ENCODE peak calls at places on chromosomes 3 and 15, in nine cellular contexts. One of them, this sample, is unnamed. For H3K4me1, the result is how much of the 10 kb centered on the place peaks cover.

GRCh38 chr3:16484216-16484615 is 29.3 kb downstream of the RFTN1 start:
- DNase-seq in lower lobe of right lung: no peak
- DNase-seq in fibroblast of lung: peak
- DNase-seq in keratinocyte: no peak
- DNase-seq in cardiac muscle cell: peak
- DNase-seq in adrenal gland: peak
- DNase-seq in mammary epithelial cell: no peak
- DNase-seq in right atrium auricular region: no peak
- DNase-seq in PC-3: no peak
- DNase-seq in this sample: no peak

GRCh38 chr3:71066849-71067261 is 516.7 kb downstream of the FOXP1 start:
- DNase-seq in lower lobe of right lung: no peak
- DNase-seq in cardiac muscle cell: peak
- DNase-seq in PC-3: peak
- DNase-seq in mammary epithelial cell: peak
- DNase-seq in fibroblast of lung: peak
- DNase-seq in keratinocyte: no peak
- DNase-seq in adrenal gland: no peak
- DNase-seq in right atrium auricular region: peak
- DNase-seq in this sample: no peak

GRCh38 chr3:168812234-168812633 is 716.5 kb upstream of the GOLIM4 start:
- DNase-seq in mammary epithelial cell: no peak
- DNase-seq in right atrium auricular region: no peak
- DNase-seq in adrenal gland: no peak
- DNase-seq in keratinocyte: no peak
- DNase-seq in PC-3: no peak
- DNase-seq in lower lobe of right lung: no peak
- DNase-seq in cardiac muscle cell: no peak
- DNase-seq in fibroblast of lung: peak
- DNase-seq in this sample: no peak

GRCh38 chr3:141370065-141370533 is 1.8 kb downstream of the ZBTB38 start:
- DNase-seq in PC-3: peak
- DNase-seq in right atrium auricular region: peak
- DNase-seq in adrenal gland: peak
- DNase-seq in cardiac muscle cell: peak
- DNase-seq in keratinocyte: no peak
- DNase-seq in fibroblast of lung: peak
- DNase-seq in lower lobe of right lung: no peak
- DNase-seq in mammary epithelial cell: peak
- DNase-seq in this sample: peak

GRCh38 chr3:15808679-15809078 is 10.9 kb upstream of the ANKRD28 start:
- DNase-seq in mammary epithelial cell: no peak
- DNase-seq in right atrium auricular region: no peak
- DNase-seq in PC-3: no peak
- DNase-seq in lower lobe of right lung: no peak
- DNase-seq in fibroblast of lung: no peak
- DNase-seq in cardiac muscle cell: no peak
- DNase-seq in keratinocyte: no peak
- DNase-seq in adrenal gland: no peak
- DNase-seq in this sample: no peak

GRCh38 chr3:23508464-23508863 is 297.3 kb upstream of the UBE2E1 start:
- DNase-seq in keratinocyte: no peak
- DNase-seq in cardiac muscle cell: no peak
- DNase-seq in right atrium auricular region: no peak
- DNase-seq in fibroblast of lung: no peak
- DNase-seq in PC-3: peak
- DNase-seq in mammary epithelial cell: no peak
- DNase-seq in adrenal gland: no peak
- DNase-seq in lower lobe of right lung: no peak
- DNase-seq in this sample: no peak

GRCh38 chr3:109257269-109257668 is 59.0 kb downstream of the DPPA2 start:
- DNase-seq in PC-3: peak
- DNase-seq in lower lobe of right lung: no peak
- DNase-seq in fibroblast of lung: peak
- DNase-seq in adrenal gland: peak
- DNase-seq in mammary epithelial cell: no peak
- DNase-seq in cardiac muscle cell: peak
- DNase-seq in keratinocyte: no peak
- DNase-seq in right atrium auricular region: no peak
- DNase-seq in this sample: no peak

GRCh38 chr3:16801698-16802097 is 83.1 kb upstream of the PLCL2 start:
- DNase-seq in mammary epithelial cell: no peak
- DNase-seq in lower lobe of right lung: no peak
- DNase-seq in cardiac muscle cell: peak
- DNase-seq in right atrium auricular region: no peak
- DNase-seq in PC-3: no peak
- DNase-seq in adrenal gland: no peak
- DNase-seq in keratinocyte: no peak
- DNase-seq in fibroblast of lung: no peak
- DNase-seq in this sample: no peak

GRCh38 chr15:32781781-32782180 is 64.0 kb downstream of the GREM1 start:
- DNase-seq in adrenal gland: no peak
- DNase-seq in mammary epithelial cell: no peak
- DNase-seq in PC-3: no peak
- DNase-seq in right atrium auricular region: no peak
- DNase-seq in lower lobe of right lung: no peak
- DNase-seq in fibroblast of lung: no peak
- DNase-seq in cardiac muscle cell: no peak
- DNase-seq in keratinocyte: no peak
- DNase-seq in this sample: no peak

GRCh38 chr15:62904041-62904440 is 138.5 kb upstream of the TPM1 start:
- DNase-seq in cardiac muscle cell: no peak
- DNase-seq in keratinocyte: no peak
- DNase-seq in lower lobe of right lung: no peak
- DNase-seq in right atrium auricular region: no peak
- DNase-seq in PC-3: no peak
- DNase-seq in adrenal gland: no peak
- DNase-seq in fibroblast of lung: no peak
- DNase-seq in mammary epithelial cell: no peak
- DNase-seq in this sample: no peak

GRCh38 chr3:127165036-127165435 is 27.9 kb upstream of the PRR23E start:
- DNase-seq in keratinocyte: no peak
- DNase-seq in adrenal gland: no peak
- DNase-seq in mammary epithelial cell: no peak
- DNase-seq in right atrium auricular region: no peak
- DNase-seq in PC-3: no peak
- DNase-seq in fibroblast of lung: no peak
- DNase-seq in cardiac muscle cell: no peak
- DNase-seq in lower lobe of right lung: no peak
- DNase-seq in this sample: no peak

GRCh38 chr3:152718810-152719209 is 116.1 kb upstream of the P2RY1 start:
- DNase-seq in keratinocyte: no peak
- DNase-seq in cardiac muscle cell: peak
- DNase-seq in PC-3: no peak
- DNase-seq in fibroblast of lung: peak
- DNase-seq in mammary epithelial cell: peak
- DNase-seq in adrenal gland: no peak
- DNase-seq in lower lobe of right lung: no peak
- DNase-seq in right atrium auricular region: no peak
- DNase-seq in this sample: no peak

GRCh38 chr3:148309390-148310035 is 388.2 kb upstream of the AGTR1 start:
- DNase-seq in keratinocyte: no peak
- DNase-seq in right atrium auricular region: no peak
- DNase-seq in fibroblast of lung: peak
- DNase-seq in PC-3: peak
- DNase-seq in adrenal gland: peak
- DNase-seq in lower lobe of right lung: no peak
- DNase-seq in cardiac muscle cell: peak
- DNase-seq in mammary epithelial cell: peak
- DNase-seq in this sample: peak

GRCh38 chr3:37969601-37970100 is 20.9 kb upstream of the VILL start:
- DNase-seq in fibroblast of lung: no peak
- DNase-seq in keratinocyte: no peak
- DNase-seq in adrenal gland: no peak
- DNase-seq in PC-3: no peak
- DNase-seq in right atrium auricular region: no peak
- DNase-seq in cardiac muscle cell: no peak
- DNase-seq in mammary epithelial cell: no peak
- DNase-seq in lower lobe of right lung: no peak
- DNase-seq in this sample: no peak

GRCh38 chr3:77207753-77208152 is 167.9 kb downstream of the ROBO2 start:
- DNase-seq in adrenal gland: no peak
- DNase-seq in keratinocyte: no peak
- DNase-seq in fibroblast of lung: no peak
- DNase-seq in mammary epithelial cell: no peak
- DNase-seq in PC-3: no peak
- DNase-seq in lower lobe of right lung: no peak
- DNase-seq in right atrium auricular region: no peak
- DNase-seq in cardiac muscle cell: no peak
- DNase-seq in this sample: no peak

GRCh38 chr3:23444386-23444785 is 241.3 kb downstream of the UBE2E2 start:
- DNase-seq in cardiac muscle cell: no peak
- DNase-seq in adrenal gland: no peak
- DNase-seq in PC-3: no peak
- DNase-seq in keratinocyte: no peak
- DNase-seq in fibroblast of lung: no peak
- DNase-seq in right atrium auricular region: no peak
- DNase-seq in mammary epithelial cell: no peak
- DNase-seq in lower lobe of right lung: no peak
- DNase-seq in this sample: no peak

GRCh38 chr3:34793066-34793465 is 846.3 kb upstream of the ARPP21 start:
- DNase-seq in cardiac muscle cell: no peak
- DNase-seq in lower lobe of right lung: no peak
- DNase-seq in PC-3: no peak
- DNase-seq in keratinocyte: no peak
- DNase-seq in right atrium auricular region: no peak
- DNase-seq in fibroblast of lung: no peak
- DNase-seq in adrenal gland: no peak
- DNase-seq in mammary epithelial cell: no peak
- DNase-seq in this sample: no peak

DNA sequence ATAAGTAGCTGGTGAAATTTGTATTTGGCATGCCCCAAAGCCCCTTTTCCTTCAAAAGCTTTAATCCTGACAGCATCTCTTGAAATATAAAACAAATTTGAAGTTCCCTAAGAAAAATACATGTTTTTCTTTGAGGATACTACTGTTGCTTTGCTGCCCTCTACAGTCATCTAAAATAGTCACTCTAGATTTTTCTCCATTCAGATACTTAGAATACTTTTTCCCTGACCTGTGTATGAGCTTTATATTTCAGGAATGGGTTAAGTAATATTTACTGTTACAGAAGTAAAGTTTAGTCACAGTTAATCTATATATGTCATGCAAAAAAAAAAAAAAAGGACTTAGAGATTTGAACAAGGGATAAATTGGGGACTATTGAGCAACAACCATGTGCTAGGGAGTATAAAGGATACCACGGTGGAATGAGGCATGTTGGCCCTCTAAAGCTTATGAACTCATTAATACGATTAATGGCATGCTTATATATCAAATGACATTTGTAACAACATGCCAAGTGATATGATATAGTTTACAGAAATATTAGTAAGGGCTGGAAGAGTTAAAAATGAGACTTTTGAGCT is 8.8 kb downstream of the NECTIN3 start:
- DNase-seq in right atrium auricular region: no peak
- DNase-seq in lower lobe of right lung: no peak
- DNase-seq in cardiac muscle cell: peak
- DNase-seq in adrenal gland: no peak
- DNase-seq in mammary epithelial cell: peak
- DNase-seq in keratinocyte: no peak
- DNase-seq in PC-3: peak
- DNase-seq in fibroblast of lung: peak
- DNase-seq in this sample: no peak
- H3K4me1 ChIP-seq in right atrium auricular region: under half
- H3K4me1 ChIP-seq in lower lobe of right lung: under half
- H3K4me1 ChIP-seq in cardiac muscle cell: under half
- H3K4me1 ChIP-seq in adrenal gland: under half
- H3K4me1 ChIP-seq in mammary epithelial cell: under half
- H3K4me1 ChIP-seq in keratinocyte: under half
- H3K4me1 ChIP-seq in PC-3: under half
- H3K4me1 ChIP-seq in fibroblast of lung: under half
- H3K4me1 ChIP-seq in this sample: under half

DNA sequence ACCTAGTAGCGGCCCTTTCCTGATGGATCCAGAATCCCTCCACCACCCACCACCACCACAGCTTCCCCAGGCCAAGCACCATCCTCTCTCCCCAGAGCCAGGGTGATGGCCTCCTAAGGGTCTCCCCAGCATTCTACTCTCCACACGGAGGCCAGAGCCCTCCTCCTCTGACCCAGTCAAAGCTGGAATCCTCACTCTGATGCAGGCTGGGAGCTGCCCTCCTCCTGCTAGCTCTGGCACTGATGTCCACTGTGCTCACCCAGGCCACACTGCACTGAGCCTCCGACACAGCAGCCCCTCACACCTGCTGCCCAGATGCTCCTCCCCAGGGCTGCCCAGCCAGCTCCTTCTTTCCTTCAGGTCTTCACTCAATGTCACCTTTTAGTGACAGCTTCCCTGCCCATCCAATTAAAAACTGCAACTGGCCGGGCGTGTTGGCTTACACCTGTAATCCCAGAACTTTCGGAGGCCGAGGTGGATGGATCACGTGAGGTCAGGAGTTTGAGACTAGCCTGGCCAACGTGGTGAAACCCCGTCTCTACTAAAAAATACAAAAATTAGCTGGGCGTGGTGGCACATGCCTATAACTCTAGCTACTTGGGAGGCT is 21.0 kb downstream of the XXYLT1 start:
- DNase-seq in mammary epithelial cell: no peak
- DNase-seq in right atrium auricular region: peak
- DNase-seq in adrenal gland: no peak
- DNase-seq in lower lobe of right lung: no peak
- DNase-seq in fibroblast of lung: no peak
- DNase-seq in keratinocyte: no peak
- DNase-seq in PC-3: no peak
- DNase-seq in cardiac muscle cell: no peak
- DNase-seq in this sample: no peak
- H3K4me1 ChIP-seq in mammary epithelial cell: under half
- H3K4me1 ChIP-seq in right atrium auricular region: under half
- H3K4me1 ChIP-seq in adrenal gland: under half
- H3K4me1 ChIP-seq in lower lobe of right lung: under half
- H3K4me1 ChIP-seq in fibroblast of lung: under half
- H3K4me1 ChIP-seq in keratinocyte: under half
- H3K4me1 ChIP-seq in PC-3: under half
- H3K4me1 ChIP-seq in cardiac muscle cell: under half
- H3K4me1 ChIP-seq in this sample: under half

GRCh38 chr15:70088887-70089691 is 8.6 kb downstream of the TLE3 start:
- DNase-seq in fibroblast of lung: peak
- DNase-seq in cardiac muscle cell: peak
- DNase-seq in mammary epithelial cell: no peak
- DNase-seq in right atrium auricular region: no peak
- DNase-seq in adrenal gland: no peak
- DNase-seq in lower lobe of right lung: no peak
- DNase-seq in keratinocyte: no peak
- DNase-seq in PC-3: no peak
- DNase-seq in this sample: no peak
- H3K4me1 ChIP-seq in fibroblast of lung: under half
- H3K4me1 ChIP-seq in cardiac muscle cell: under half
- H3K4me1 ChIP-seq in mammary epithelial cell: under half
- H3K4me1 ChIP-seq in right atrium auricular region: under half
- H3K4me1 ChIP-seq in adrenal gland: under half
- H3K4me1 ChIP-seq in lower lobe of right lung: half or more
- H3K4me1 ChIP-seq in keratinocyte: under half
- H3K4me1 ChIP-seq in PC-3: under half
- H3K4me1 ChIP-seq in this sample: half or more

DNA sequence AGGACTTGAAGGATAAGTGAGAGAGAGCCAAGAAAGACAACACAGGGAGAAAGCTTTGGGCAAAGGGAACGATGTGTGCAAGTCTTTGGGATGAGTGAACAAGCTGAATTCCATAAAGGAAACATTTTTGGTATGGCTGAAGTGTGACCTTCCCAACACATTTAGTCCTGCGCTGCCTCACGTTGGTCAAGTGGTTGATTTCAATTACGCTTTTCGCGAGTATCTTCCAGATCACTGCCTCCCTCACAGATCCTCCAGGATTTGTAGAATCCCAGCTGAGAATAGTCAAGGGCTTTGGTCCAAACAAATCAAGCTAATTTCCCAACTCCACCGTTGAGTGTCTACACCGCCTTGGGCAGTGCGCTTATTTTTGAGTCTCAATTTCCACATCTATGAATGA is 338.4 kb upstream of the ADAMTS9 start:
- DNase-seq in lower lobe of right lung: no peak
- DNase-seq in PC-3: no peak
- DNase-seq in keratinocyte: no peak
- DNase-seq in mammary epithelial cell: no peak
- DNase-seq in fibroblast of lung: no peak
- DNase-seq in cardiac muscle cell: no peak
- DNase-seq in right atrium auricular region: no peak
- DNase-seq in adrenal gland: no peak
- DNase-seq in this sample: no peak
- H3K4me1 ChIP-seq in lower lobe of right lung: under half
- H3K4me1 ChIP-seq in PC-3: under half
- H3K4me1 ChIP-seq in keratinocyte: under half
- H3K4me1 ChIP-seq in mammary epithelial cell: under half
- H3K4me1 ChIP-seq in fibroblast of lung: under half
- H3K4me1 ChIP-seq in cardiac muscle cell: under half
- H3K4me1 ChIP-seq in right atrium auricular region: under half
- H3K4me1 ChIP-seq in adrenal gland: under half
- H3K4me1 ChIP-seq in this sample: under half

This sample was measured in mucosa of descending colon.